ENCODE peak calls at places on chromosome 21, in eight cellular contexts. M is HepG2, T is heart left ventricle, Z is prostate gland, E is tibial nerve, Q is A549, Y is esophagus squamous epithelium, V is stomach. W is an unnamed sample.

GRCh38 chr21:15496896-15497295 is 232.9 kb upstream of the USP25 start:
- DNase-seq in V (no peak), T (no peak), M (no peak), Z (no peak), Q (no peak), Y (no peak), E (no peak), W (no peak)

GRCh38 chr21:16908087-16908486 is 604.8 kb upstream of the CXADR start:
- DNase-seq in M (no peak), V (no peak), E (no peak), T (no peak), Q (peak; percentile 20), Z (peak; percentile 54), Y (no peak), W (no peak)

GRCh38 chr21:28333455-28334108 is 659.1 kb downstream of the LTN1 start:
- DNase-seq in V (no peak), M (peak; percentile 13), Z (no peak), T (no peak), Q (no peak), Y (no peak), E (no peak), W (no peak)

GRCh38 chr21:35775778-35776515 is 284.4 kb downstream of the SETD4 start:
- DNase-seq in Q (no peak), Z (no peak), E (no peak), T (no peak), Y (no peak), M (no peak), V (no peak), W (no peak)

GRCh38 chr21:31343680-31344480 is at the start of gene TIAM1:
- DNase-seq in E (peak; percentile 52), Z (peak; percentile 33), M (no peak), T (peak; percentile 75), V (peak; percentile 43), Q (peak; percentile 4), Y (no peak), W (no peak)

GRCh38 chr21:15604424-15604823 is 125.4 kb upstream of the USP25 start:
- DNase-seq in Q (peak; percentile 65), Z (no peak), T (no peak), Y (no peak), M (no peak), E (no peak), V (no peak), W (no peak)

GRCh38 chr21:21188513-21189188 is 190.4 kb downstream of the NCAM2 start:
- DNase-seq in Q (no peak), V (no peak), Z (no peak), Y (no peak), T (no peak), M (no peak), E (no peak), W (no peak)

GRCh38 chr21:34817821-34818662 is 149.2 kb downstream of the CLIC6 start:
- DNase-seq in T (no peak), E (no peak), Q (no peak), Y (no peak), V (no peak), M (peak; percentile 93), Z (no peak), W (no peak)

GRCh38 chr21:16116798-16117197 is 387.0 kb downstream of the USP25 start:
- DNase-seq in M (no peak), Z (no peak), Y (no peak), Q (peak; percentile 45), V (no peak), E (no peak), T (no peak), W (no peak)

GRCh38 chr21:44736291-44737004 is 25.1 kb upstream of the TSPEAR start:
- DNase-seq in Y (no peak), V (peak; percentile 77), M (peak; percentile 85), E (no peak), Q (peak; percentile 70), T (no peak), Z (peak; percentile 82), W (no peak)

GRCh38 chr21:36148886-36149285 is 7.7 kb upstream of the DOP1B start:
- DNase-seq in Q (no peak), V (no peak), Z (no peak), E (no peak), M (no peak), T (no peak), Y (no peak), W (no peak)

GRCh38 chr21:40253112-40253511 is 385.9 kb downstream of the PCP4 start:
- DNase-seq in V (no peak), M (no peak), Q (no peak), Y (no peak), E (no peak), Z (no peak), T (no peak), W (no peak)

GRCh38 chr21:15953551-15954116 is 223.9 kb downstream of the USP25 start:
- DNase-seq in M (no peak), V (no peak), E (no peak), Z (no peak), T (no peak), Q (no peak), Y (no peak), W (no peak)

GRCh38 chr21:21764281-21764680 is 766.1 kb downstream of the NCAM2 start:
- DNase-seq in Q (no peak), V (no peak), Z (no peak), M (no peak), E (no peak), Y (no peak), T (no peak), W (no peak)

GRCh38 chr21:16047857-16048256 is 318.1 kb downstream of the USP25 start:
- DNase-seq in Z (no peak), M (no peak), V (no peak), Y (no peak), Q (no peak), E (no peak), T (no peak), W (no peak)

GRCh38 chr21:34602061-34602460 is 12.9 kb downstream of the RCAN1 start:
- DNase-seq in M (no peak), V (no peak), Q (no peak), T (no peak), E (no peak), Y (no peak), Z (no peak), W (no peak)

GRCh38 chr21:28822882-28823335 is 169.8 kb downstream of the LTN1 start:
- DNase-seq in Z (peak; percentile 36), M (peak; percentile 3), Y (no peak), E (no peak), V (no peak), Q (no peak), T (no peak), W (no peak)

GRCh38 chr21:18524097-18524496 is 120.5 kb upstream of the TMPRSS15 start:
- DNase-seq in M (no peak), Y (no peak), Q (no peak), V (no peak), Z (no peak), T (no peak), E (no peak), W (no peak)

GRCh38 chr21:29376556-29376955 is 77.8 kb downstream of the BACH1 start:
- DNase-seq in Q (peak; percentile 42), M (peak; percentile 47), Y (no peak), T (peak; percentile 49), E (no peak), V (peak; percentile 33), Z (no peak), W (no peak)

GRCh38 chr21:38663282-38663681 is 142.4 kb upstream of the ETS2 start:
- DNase-seq in E (no peak), Y (no peak), M (no peak), T (no peak), Z (no peak), V (no peak), Q (no peak), W (no peak)

GRCh38 chr21:38661296-38662223 is 144.2 kb upstream of the ETS2 start:
- DNase-seq in E (no peak), Q (peak; percentile 4), V (no peak), Y (no peak), T (peak; percentile 39), M (no peak), Z (peak; percentile 10), W (peak; percentile 33)

GRCh38 chr21:38660333-38661295 is 145.1 kb upstream of the ETS2 start:
- DNase-seq in Q (no peak), Z (no peak), T (peak; percentile 24), V (no peak), E (no peak), M (no peak), Y (no peak), W (peak; percentile 42)

GRCh38 chr21:38662224-38662568 is 143.5 kb upstream of the ETS2 start:
- DNase-seq in M (no peak), Q (no peak), T (no peak), Z (no peak), Y (no peak), V (no peak), E (no peak), W (no peak)

GRCh38 chr21:38659936-38660332 is 145.8 kb upstream of the ETS2 start:
- DNase-seq in Y (no peak), M (no peak), V (no peak), Z (no peak), Q (no peak), E (no peak), T (no peak), W (no peak)
- H3K4me3 ChIP-seq in Y (peak overlapping the region; percentile 66), M (no peak overlapping the region), V (peak overlapping the region; percentile 49), Z (no peak overlapping the region), Q (no peak overlapping the region), E (peak overlapping the region; percentile 33), T (peak overlapping the region; percentile 62), W (peak overlapping the region; percentile 44)

GRCh38 chr21:37431243-37431642 is 64.7 kb downstream of the DYRK1A start:
- DNase-seq in Z (no peak), Q (no peak), V (no peak), T (no peak), E (no peak), Y (no peak), M (no peak), W (no peak)

GRCh38 chr21:37427221-37427620 is 60.6 kb downstream of the DYRK1A start:
- DNase-seq in Q (no peak), E (no peak), V (no peak), M (no peak), Y (no peak), Z (no peak), T (no peak), W (no peak)

GRCh38 chr21:37433441-37433840 is 66.9 kb downstream of the DYRK1A start:
- DNase-seq in Z (no peak), T (no peak), Q (no peak), Y (no peak), V (no peak), E (no peak), M (no peak), W (no peak)

GRCh38 chr21:37429356-37429755 is 62.8 kb downstream of the DYRK1A start:
- DNase-seq in Q (no peak), Y (no peak), V (no peak), E (no peak), M (no peak), T (no peak), Z (no peak), W (no peak)

GRCh38 chr21:37430184-37430821 is 63.7 kb downstream of the DYRK1A start:
- DNase-seq in Z (peak; percentile 23), M (peak; percentile 69), Q (no peak), V (no peak), Y (no peak), T (no peak), E (no peak), W (no peak)
- H3K27ac ChIP-seq in Z (no peak overlapping the region), M (peak overlapping the region; percentile 19), Q (no peak overlapping the region), V (no peak overlapping the region), Y (peak overlapping the region; percentile 43), T (no peak overlapping the region), E (no peak overlapping the region), W (no peak overlapping the region)

GRCh38 chr21:33229776-33230517 is at the start of gene IFNAR2:
- DNase-seq in Y (no peak), Z (peak; percentile 63), T (peak; percentile 81), V (peak; percentile 80), Q (peak; percentile 47), E (peak; percentile 48), M (peak; percentile 40), W (peak; percentile 68)
- TF ChIP-seq POLR2A in Y (peak; percentile 55), Z (peak; percentile 76), T (peak; percentile 89), V (no peak), Q (peak; percentile 3), E (peak; percentile 80), M (peak; percentile 56), W (peak; percentile 59)

GRCh38 chr21:37636152-37636860 is 269.7 kb downstream of the DYRK1A start:
- DNase-seq in Q (peak; percentile 68), E (no peak), T (no peak), V (no peak), M (no peak), Y (no peak), Z (no peak), W (no peak)
- H3K4me3 ChIP-seq in Q (no peak overlapping the region), E (no peak overlapping the region), T (no peak overlapping the region), V (no peak overlapping the region), M (no peak overlapping the region), Y (no peak overlapping the region), Z (no peak overlapping the region), W (no peak overlapping the region)